ENCODE peak calls at places on chromosome 12, in nine cellular contexts. One of them, this sample, is unnamed.

GRCh38 chr12:24431872-24432271 is 482.4 kb upstream of the SOX5 start:
- DNase-seq in PC-9: no peak
- DNase-seq in fibroblast of lung: no peak
- DNase-seq in psoas muscle: no peak
- DNase-seq in ovary: no peak
- DNase-seq in thyroid gland: no peak
- DNase-seq in foreskin fibroblast: no peak
- DNase-seq in breast epithelium: no peak
- DNase-seq in AG04450: no peak
- DNase-seq in this sample: no peak

GRCh38 chr12:38886064-38886463 is 19.3 kb downstream of the CPNE8 start:
- DNase-seq in PC-9: no peak
- DNase-seq in fibroblast of lung: peak; percentile 49
- DNase-seq in psoas muscle: no peak
- DNase-seq in ovary: no peak
- DNase-seq in thyroid gland: peak; percentile 20
- DNase-seq in foreskin fibroblast: peak; percentile 51
- DNase-seq in breast epithelium: no peak
- DNase-seq in AG04450: no peak
- DNase-seq in this sample: peak; percentile 17

GRCh38 chr12:76664731-76665130 is 99.2 kb upstream of the ZDHHC17 start:
- DNase-seq in PC-9: no peak
- DNase-seq in fibroblast of lung: no peak
- DNase-seq in psoas muscle: no peak
- DNase-seq in ovary: no peak
- DNase-seq in thyroid gland: no peak
- DNase-seq in foreskin fibroblast: no peak
- DNase-seq in breast epithelium: no peak
- DNase-seq in AG04450: no peak
- DNase-seq in this sample: no peak

GRCh38 chr12:62879691-62880090 is 55.3 kb downstream of the PPM1H start:
- DNase-seq in PC-9: peak; percentile 49
- DNase-seq in fibroblast of lung: no peak
- DNase-seq in psoas muscle: no peak
- DNase-seq in ovary: no peak
- DNase-seq in thyroid gland: no peak
- DNase-seq in foreskin fibroblast: no peak
- DNase-seq in breast epithelium: no peak
- DNase-seq in AG04450: no peak
- DNase-seq in this sample: no peak

GRCh38 chr12:113143959-113144358 is 5.6 kb upstream of the CFAP73 start:
- DNase-seq in PC-9: no peak
- DNase-seq in fibroblast of lung: no peak
- DNase-seq in psoas muscle: no peak
- DNase-seq in ovary: no peak
- DNase-seq in thyroid gland: no peak
- DNase-seq in foreskin fibroblast: no peak
- DNase-seq in breast epithelium: no peak
- DNase-seq in AG04450: no peak
- DNase-seq in this sample: no peak

GRCh38 chr12:47977046-47977771 is 13.8 kb downstream of the TMEM106C start:
- DNase-seq in PC-9: no peak
- DNase-seq in fibroblast of lung: no peak
- DNase-seq in psoas muscle: no peak
- DNase-seq in ovary: no peak
- DNase-seq in thyroid gland: no peak
- DNase-seq in foreskin fibroblast: no peak
- DNase-seq in breast epithelium: no peak
- DNase-seq in AG04450: no peak
- DNase-seq in this sample: no peak

GRCh38 chr12:51011960-51012359 is 14.2 kb downstream of the SLC11A2 start:
- DNase-seq in PC-9: no peak
- DNase-seq in fibroblast of lung: peak; percentile 22
- DNase-seq in psoas muscle: no peak
- DNase-seq in ovary: no peak
- DNase-seq in thyroid gland: peak; percentile 95
- DNase-seq in foreskin fibroblast: no peak
- DNase-seq in breast epithelium: no peak
- DNase-seq in AG04450: no peak
- DNase-seq in this sample: no peak

GRCh38 chr12:30622509-30622908 is 73.2 kb downstream of the IPO8 start:
- DNase-seq in PC-9: peak; percentile 44
- DNase-seq in fibroblast of lung: peak; percentile 70
- DNase-seq in psoas muscle: no peak
- DNase-seq in ovary: no peak
- DNase-seq in thyroid gland: no peak
- DNase-seq in foreskin fibroblast: peak; percentile 73
- DNase-seq in breast epithelium: no peak
- DNase-seq in AG04450: peak; percentile 23
- DNase-seq in this sample: no peak

GRCh38 chr12:96454396-96454795 is 35.0 kb upstream of the CFAP54 start:
- DNase-seq in PC-9: no peak
- DNase-seq in fibroblast of lung: no peak
- DNase-seq in psoas muscle: no peak
- DNase-seq in ovary: no peak
- DNase-seq in thyroid gland: no peak
- DNase-seq in foreskin fibroblast: no peak
- DNase-seq in breast epithelium: no peak
- DNase-seq in AG04450: no peak
- DNase-seq in this sample: no peak

GRCh38 chr12:121860257-121860656 is 1.6 kb upstream of the HPD start:
- DNase-seq in PC-9: no peak
- DNase-seq in fibroblast of lung: no peak
- DNase-seq in psoas muscle: no peak
- DNase-seq in ovary: no peak
- DNase-seq in thyroid gland: no peak
- DNase-seq in foreskin fibroblast: no peak
- DNase-seq in breast epithelium: no peak
- DNase-seq in AG04450: no peak
- DNase-seq in this sample: no peak

GRCh38 chr12:89786177-89786810 is 77.7 kb upstream of the ATP2B1 start:
- DNase-seq in PC-9: no peak
- DNase-seq in fibroblast of lung: no peak
- DNase-seq in psoas muscle: no peak
- DNase-seq in ovary: no peak
- DNase-seq in thyroid gland: no peak
- DNase-seq in foreskin fibroblast: no peak
- DNase-seq in breast epithelium: no peak
- DNase-seq in AG04450: no peak
- DNase-seq in this sample: no peak

GRCh38 chr12:57157588-57158173 is 10.3 kb upstream of the LRP1-AS start:
- DNase-seq in PC-9: no peak
- DNase-seq in fibroblast of lung: no peak
- DNase-seq in psoas muscle: no peak
- DNase-seq in ovary: no peak
- DNase-seq in thyroid gland: no peak
- DNase-seq in foreskin fibroblast: no peak
- DNase-seq in breast epithelium: no peak
- DNase-seq in AG04450: no peak
- DNase-seq in this sample: peak; percentile 12

GRCh38 chr12:59695379-59695778 is 99.5 kb downstream of the SLC16A7 start:
- DNase-seq in PC-9: no peak
- DNase-seq in fibroblast of lung: peak; percentile 44
- DNase-seq in psoas muscle: no peak
- DNase-seq in ovary: no peak
- DNase-seq in thyroid gland: no peak
- DNase-seq in foreskin fibroblast: peak; percentile 92
- DNase-seq in breast epithelium: no peak
- DNase-seq in AG04450: no peak
- DNase-seq in this sample: no peak

GRCh38 chr12:10771132-10771733 is 31.2 kb downstream of the TAS2R7 start:
- DNase-seq in PC-9: no peak
- DNase-seq in fibroblast of lung: peak; percentile 20
- DNase-seq in psoas muscle: no peak
- DNase-seq in ovary: no peak
- DNase-seq in thyroid gland: no peak
- DNase-seq in foreskin fibroblast: peak; percentile 61
- DNase-seq in breast epithelium: no peak
- DNase-seq in AG04450: peak; percentile 18
- DNase-seq in this sample: no peak

DNA sequence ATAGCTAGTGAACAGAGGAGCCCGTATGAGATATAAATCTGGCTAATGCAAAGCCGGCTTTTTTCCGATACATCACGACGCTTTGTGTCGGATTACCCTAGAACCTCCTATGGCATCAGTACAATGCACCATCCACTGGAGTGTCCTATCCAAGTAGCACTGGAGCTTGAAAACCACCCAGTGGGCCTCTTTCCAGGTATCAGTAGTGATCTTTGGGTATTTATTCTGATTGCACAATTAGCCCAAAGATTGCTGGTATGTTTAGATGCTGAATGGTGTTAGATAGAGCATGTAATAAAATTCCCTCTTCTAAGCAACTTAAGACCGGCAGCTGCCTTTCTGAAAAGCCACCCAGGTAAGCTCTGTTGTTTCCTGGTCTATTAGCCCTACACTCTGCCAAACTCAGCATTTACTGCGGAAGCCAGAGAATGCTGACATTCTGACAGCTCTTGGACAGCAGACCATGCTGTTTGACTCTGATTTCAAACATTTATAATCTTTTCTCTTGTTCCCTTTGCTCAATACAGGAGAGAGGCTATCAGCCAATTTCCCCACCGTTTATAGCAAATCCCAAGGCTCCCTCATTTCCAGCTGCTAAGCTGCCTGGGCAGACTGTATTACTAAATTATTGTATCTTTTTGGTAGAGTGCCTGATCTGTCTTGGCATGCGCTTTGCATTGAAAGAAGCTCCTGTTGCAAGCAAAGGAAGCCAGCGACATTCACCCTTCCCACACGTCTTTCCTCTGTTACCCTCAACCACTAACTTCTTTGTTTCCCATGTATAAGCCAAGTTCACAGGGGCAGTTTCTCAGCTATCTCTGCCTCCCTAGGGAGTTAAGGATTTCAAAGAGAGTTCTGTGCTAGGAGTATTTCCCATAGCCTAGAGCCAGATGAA is 388.3 kb upstream of the GARIN6 start:
- DNase-seq in PC-9: no peak
- DNase-seq in fibroblast of lung: peak; percentile 29
- DNase-seq in psoas muscle: no peak
- DNase-seq in ovary: no peak
- DNase-seq in thyroid gland: no peak
- DNase-seq in foreskin fibroblast: no peak
- DNase-seq in breast epithelium: no peak
- DNase-seq in AG04450: no peak
- DNase-seq in this sample: no peak
- TF ChIP-seq CTCF in PC-9: no peak
- TF ChIP-seq CTCF in fibroblast of lung: no peak
- TF ChIP-seq CTCF in psoas muscle: no peak
- TF ChIP-seq CTCF in ovary: no peak
- TF ChIP-seq CTCF in thyroid gland: no peak
- TF ChIP-seq CTCF in foreskin fibroblast: no peak
- TF ChIP-seq CTCF in breast epithelium: no peak
- TF ChIP-seq CTCF in AG04450: no peak
- TF ChIP-seq CTCF in this sample: no peak

GRCh38 chr12:109808876-109809646 is 24.1 kb downstream of the TRPV4 start:
- DNase-seq in PC-9: no peak
- DNase-seq in fibroblast of lung: no peak
- DNase-seq in psoas muscle: no peak
- DNase-seq in ovary: no peak
- DNase-seq in thyroid gland: no peak
- DNase-seq in foreskin fibroblast: no peak
- DNase-seq in breast epithelium: no peak
- DNase-seq in AG04450: no peak
- DNase-seq in this sample: no peak

GRCh38 chr12:109813810-109814416 is 19.3 kb downstream of the TRPV4 start:
- DNase-seq in PC-9: no peak
- DNase-seq in fibroblast of lung: no peak
- DNase-seq in psoas muscle: no peak
- DNase-seq in ovary: no peak
- DNase-seq in thyroid gland: no peak
- DNase-seq in foreskin fibroblast: no peak
- DNase-seq in breast epithelium: no peak
- DNase-seq in AG04450: no peak
- DNase-seq in this sample: no peak

GRCh38 chr12:109810954-109811623 is 22.1 kb downstream of the TRPV4 start:
- DNase-seq in PC-9: no peak
- DNase-seq in fibroblast of lung: no peak
- DNase-seq in psoas muscle: no peak
- DNase-seq in ovary: no peak
- DNase-seq in thyroid gland: no peak
- DNase-seq in foreskin fibroblast: no peak
- DNase-seq in breast epithelium: no peak
- DNase-seq in AG04450: no peak
- DNase-seq in this sample: no peak

GRCh38 chr12:109814600-109814999 is 18.6 kb downstream of the TRPV4 start:
- DNase-seq in PC-9: no peak
- DNase-seq in fibroblast of lung: no peak
- DNase-seq in psoas muscle: no peak
- DNase-seq in ovary: no peak
- DNase-seq in thyroid gland: no peak
- DNase-seq in foreskin fibroblast: no peak
- DNase-seq in breast epithelium: no peak
- DNase-seq in AG04450: no peak
- DNase-seq in this sample: no peak

GRCh38 chr12:109811624-109811995 is 21.6 kb downstream of the TRPV4 start:
- DNase-seq in PC-9: no peak
- DNase-seq in fibroblast of lung: no peak
- DNase-seq in psoas muscle: no peak
- DNase-seq in ovary: no peak
- DNase-seq in thyroid gland: no peak
- DNase-seq in foreskin fibroblast: no peak
- DNase-seq in breast epithelium: no peak
- DNase-seq in AG04450: no peak
- DNase-seq in this sample: no peak
- TF ChIP-seq CTCF in PC-9: peak; percentile 29
- TF ChIP-seq CTCF in fibroblast of lung: no peak
- TF ChIP-seq CTCF in psoas muscle: no peak
- TF ChIP-seq CTCF in ovary: no peak
- TF ChIP-seq CTCF in thyroid gland: no peak
- TF ChIP-seq CTCF in foreskin fibroblast: peak; percentile 5
- TF ChIP-seq CTCF in breast epithelium: no peak
- TF ChIP-seq CTCF in AG04450: peak; percentile 14
- TF ChIP-seq CTCF in this sample: no peak

GRCh38 chr12:106956048-106956935 is 585 bp downstream of the TMEM263 start:
- DNase-seq in PC-9: peak; percentile 46
- DNase-seq in fibroblast of lung: peak; percentile 93
- DNase-seq in psoas muscle: peak; percentile 81
- DNase-seq in ovary: peak; percentile 86
- DNase-seq in thyroid gland: peak; percentile 72
- DNase-seq in foreskin fibroblast: peak; percentile 89
- DNase-seq in breast epithelium: peak; percentile 62
- DNase-seq in AG04450: peak; percentile 77
- DNase-seq in this sample: peak; percentile 78
- TF ChIP-seq CTCF in PC-9: no peak
- TF ChIP-seq CTCF in fibroblast of lung: no peak
- TF ChIP-seq CTCF in psoas muscle: peak; percentile 27
- TF ChIP-seq CTCF in ovary: peak; percentile 36
- TF ChIP-seq CTCF in thyroid gland: no peak
- TF ChIP-seq CTCF in foreskin fibroblast: no peak
- TF ChIP-seq CTCF in breast epithelium: no peak
- TF ChIP-seq CTCF in AG04450: no peak
- TF ChIP-seq CTCF in this sample: no peak

DNA sequence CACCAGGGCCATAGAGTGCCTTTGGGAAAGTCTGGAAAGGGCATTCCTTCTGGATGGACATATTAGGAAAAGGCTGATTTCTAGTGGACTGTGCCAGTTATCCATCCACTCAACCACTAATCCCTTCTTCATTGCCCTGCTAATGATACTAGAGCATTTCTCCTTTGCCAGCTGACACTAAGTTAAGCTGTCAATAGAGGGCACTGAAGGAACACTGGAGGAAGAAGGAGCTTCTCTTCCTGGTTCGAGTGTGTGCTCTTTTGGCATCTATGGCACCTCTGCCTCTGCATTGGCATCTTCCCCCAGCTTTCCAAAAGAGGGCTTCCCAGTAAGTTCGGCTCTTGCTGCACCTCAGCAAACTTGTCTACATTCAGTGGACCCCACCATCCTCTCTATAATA is 165.4 kb downstream of the DERA start:
- DNase-seq in PC-9: peak; percentile 44
- DNase-seq in fibroblast of lung: no peak
- DNase-seq in psoas muscle: no peak
- DNase-seq in ovary: no peak
- DNase-seq in thyroid gland: no peak
- DNase-seq in foreskin fibroblast: peak; percentile 22
- DNase-seq in breast epithelium: no peak
- DNase-seq in AG04450: no peak
- DNase-seq in this sample: no peak
- TF ChIP-seq CTCF in PC-9: peak; percentile 49
- TF ChIP-seq CTCF in fibroblast of lung: no peak
- TF ChIP-seq CTCF in psoas muscle: no peak
- TF ChIP-seq CTCF in ovary: no peak
- TF ChIP-seq CTCF in thyroid gland: no peak
- TF ChIP-seq CTCF in foreskin fibroblast: peak; percentile 27
- TF ChIP-seq CTCF in breast epithelium: no peak
- TF ChIP-seq CTCF in AG04450: peak; percentile 26
- TF ChIP-seq CTCF in this sample: no peak

This sample was measured in activated CD8-positive, alpha-beta T cell treated with anti-CD3 and anti-CD28 coated beads for 36 hours.